ENCODE peak calls at places on chromosomes 5 and 9, in six cellular contexts. One of them, this sample, is unnamed.

GRCh38 chr5:60297658-60298057 is 402.3 kb downstream of the DEPDC1B start:
- DNase-seq in A549: no peak
- DNase-seq in neural crest cell: no peak
- DNase-seq in stomach: no peak
- DNase-seq in GM23338: no peak
- DNase-seq in WTC11: no peak
- DNase-seq in this sample: no peak

GRCh38 chr9:111807197-111807596 is 12.5 kb upstream of the SHOC1 start:
- DNase-seq in A549: no peak
- DNase-seq in neural crest cell: no peak
- DNase-seq in stomach: no peak
- DNase-seq in GM23338: no peak
- DNase-seq in WTC11: no peak
- DNase-seq in this sample: no peak

GRCh38 chr9:14358523-14358922 is 44.6 kb upstream of the NFIB start:
- DNase-seq in A549: no peak
- DNase-seq in neural crest cell: no peak
- DNase-seq in stomach: no peak
- DNase-seq in GM23338: no peak
- DNase-seq in WTC11: no peak
- DNase-seq in this sample: no peak

GRCh38 chr5:102681403-102681983 is 73.6 kb upstream of the PAM start:
- DNase-seq in A549: peak; percentile 61
- DNase-seq in neural crest cell: peak; percentile 62
- DNase-seq in stomach: peak; percentile 73
- DNase-seq in GM23338: peak; percentile 81
- DNase-seq in WTC11: peak; percentile 74
- DNase-seq in this sample: peak; percentile 76

GRCh38 chr5:4164167-4164566 is 568.5 kb downstream of the IRX1 start:
- DNase-seq in A549: no peak
- DNase-seq in neural crest cell: no peak
- DNase-seq in stomach: no peak
- DNase-seq in GM23338: no peak
- DNase-seq in WTC11: no peak
- DNase-seq in this sample: no peak

GRCh38 chr5:73693573-73694061 is 67.6 kb downstream of the ARHGEF28 start:
- DNase-seq in A549: peak; percentile 50
- DNase-seq in neural crest cell: no peak
- DNase-seq in stomach: no peak
- DNase-seq in GM23338: peak; percentile 52
- DNase-seq in WTC11: peak; percentile 14
- DNase-seq in this sample: peak; percentile 15

GRCh38 chr5:125463441-125464092 is 717.1 kb upstream of the ZNF608 start:
- DNase-seq in A549: no peak
- DNase-seq in neural crest cell: no peak
- DNase-seq in stomach: no peak
- DNase-seq in GM23338: no peak
- DNase-seq in WTC11: no peak
- DNase-seq in this sample: no peak

GRCh38 chr5:56530739-56531138 is 284.6 kb upstream of the MAP3K1 start:
- DNase-seq in A549: no peak
- DNase-seq in neural crest cell: no peak
- DNase-seq in stomach: no peak
- DNase-seq in GM23338: no peak
- DNase-seq in WTC11: no peak
- DNase-seq in this sample: no peak

GRCh38 chr5:32538031-32538547 is 47.3 kb upstream of the SUB1 start:
- DNase-seq in A549: no peak
- DNase-seq in neural crest cell: no peak
- DNase-seq in stomach: peak; percentile 29
- DNase-seq in GM23338: no peak
- DNase-seq in WTC11: no peak
- DNase-seq in this sample: no peak

GRCh38 chr9:125255781-125256391 is 5.7 kb upstream of the GAPVD1 start:
- DNase-seq in A549: peak; percentile 39
- DNase-seq in neural crest cell: no peak
- DNase-seq in stomach: no peak
- DNase-seq in GM23338: peak; percentile 46
- DNase-seq in WTC11: peak; percentile 32
- DNase-seq in this sample: peak; percentile 62

GRCh38 chr5:126512451-126512850 is 82.6 kb downstream of the ALDH7A1 start:
- DNase-seq in A549: no peak
- DNase-seq in neural crest cell: no peak
- DNase-seq in stomach: no peak
- DNase-seq in GM23338: no peak
- DNase-seq in WTC11: no peak
- DNase-seq in this sample: no peak

GRCh38 chr9:114168281-114169028 is 13.1 kb downstream of the COL27A1 start:
- DNase-seq in A549: no peak
- DNase-seq in neural crest cell: no peak
- DNase-seq in stomach: no peak
- DNase-seq in GM23338: no peak
- DNase-seq in WTC11: no peak
- DNase-seq in this sample: no peak

GRCh38 chr5:7396169-7397004 is 449 bp downstream of the ADCY2 start:
- DNase-seq in A549: no peak
- DNase-seq in neural crest cell: no peak
- DNase-seq in stomach: no peak
- DNase-seq in GM23338: peak; percentile 47
- DNase-seq in WTC11: peak; percentile 27
- DNase-seq in this sample: no peak

GRCh38 chr5:164472150-164472549 is 966.7 kb downstream of the MAT2B start:
- DNase-seq in A549: no peak
- DNase-seq in neural crest cell: no peak
- DNase-seq in stomach: no peak
- DNase-seq in GM23338: no peak
- DNase-seq in WTC11: no peak
- DNase-seq in this sample: no peak

GRCh38 chr9:137458194-137459146 is 664 bp downstream of the NSMF start:
- DNase-seq in A549: no peak
- DNase-seq in neural crest cell: no peak
- DNase-seq in stomach: no peak
- DNase-seq in GM23338: peak; percentile 45
- DNase-seq in WTC11: peak; percentile 26
- DNase-seq in this sample: no peak

GRCh38 chr9:88378317-88378716 is 9.9 kb upstream of the SPIN1 start:
- DNase-seq in A549: peak; percentile 11
- DNase-seq in neural crest cell: no peak
- DNase-seq in stomach: no peak
- DNase-seq in GM23338: peak; percentile 91
- DNase-seq in WTC11: peak; percentile 48
- DNase-seq in this sample: no peak
- TF ChIP-seq CTCF in A549: no peak
- TF ChIP-seq CTCF in neural crest cell: no peak
- TF ChIP-seq CTCF in stomach: no peak
- TF ChIP-seq CTCF in GM23338: peak; percentile 16
- TF ChIP-seq CTCF in WTC11: no peak
- TF ChIP-seq CTCF in this sample: no peak

DNA sequence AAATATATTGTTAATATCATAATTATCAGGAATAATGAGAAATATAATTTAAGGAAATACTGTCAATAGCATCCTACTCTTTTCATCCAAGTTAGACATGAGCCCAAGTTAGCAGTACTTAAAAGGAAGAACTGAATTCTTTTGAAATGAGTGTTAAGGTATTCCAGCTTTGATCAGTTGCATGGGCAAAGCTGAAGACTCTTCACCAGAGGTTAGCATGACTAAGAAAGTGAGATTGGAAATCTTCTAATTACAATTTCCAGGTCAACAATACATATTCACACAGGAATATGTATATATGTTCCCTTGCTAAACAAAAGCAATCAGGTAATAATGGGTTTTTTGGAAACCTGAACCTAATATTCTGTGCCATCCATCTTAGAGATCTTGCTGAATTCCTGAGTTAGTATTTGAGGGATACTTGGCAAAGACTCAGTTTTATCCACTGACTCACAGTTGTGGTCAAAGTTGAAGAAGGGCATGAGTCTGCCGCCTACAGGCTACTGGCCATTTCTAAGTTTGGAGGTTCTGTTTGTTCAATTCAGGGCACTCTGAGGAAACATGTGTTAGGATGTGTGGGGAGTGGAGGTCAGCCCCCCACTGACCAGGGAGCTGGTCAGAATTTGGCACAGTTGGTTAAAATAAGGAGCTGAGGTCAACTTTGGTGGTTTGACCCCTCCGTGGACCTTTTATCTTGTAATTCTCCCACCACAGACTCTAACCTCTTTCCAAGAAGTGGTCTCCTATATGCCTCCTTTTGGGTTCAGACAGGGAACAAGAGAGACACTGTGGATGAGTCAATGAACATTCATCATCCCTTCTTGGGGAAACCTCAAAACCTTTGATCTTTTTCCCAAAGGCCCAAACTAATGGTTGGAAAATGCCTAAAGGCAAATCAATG is 118.3 kb downstream of the PIK3R1 start:
- DNase-seq in A549: peak; percentile 83
- DNase-seq in neural crest cell: no peak
- DNase-seq in stomach: no peak
- DNase-seq in GM23338: no peak
- DNase-seq in WTC11: no peak
- DNase-seq in this sample: no peak
- TF ChIP-seq CTCF in A549: peak; percentile 32
- TF ChIP-seq CTCF in neural crest cell: no peak
- TF ChIP-seq CTCF in stomach: no peak
- TF ChIP-seq CTCF in GM23338: no peak
- TF ChIP-seq CTCF in WTC11: no peak
- TF ChIP-seq CTCF in this sample: no peak

DNA sequence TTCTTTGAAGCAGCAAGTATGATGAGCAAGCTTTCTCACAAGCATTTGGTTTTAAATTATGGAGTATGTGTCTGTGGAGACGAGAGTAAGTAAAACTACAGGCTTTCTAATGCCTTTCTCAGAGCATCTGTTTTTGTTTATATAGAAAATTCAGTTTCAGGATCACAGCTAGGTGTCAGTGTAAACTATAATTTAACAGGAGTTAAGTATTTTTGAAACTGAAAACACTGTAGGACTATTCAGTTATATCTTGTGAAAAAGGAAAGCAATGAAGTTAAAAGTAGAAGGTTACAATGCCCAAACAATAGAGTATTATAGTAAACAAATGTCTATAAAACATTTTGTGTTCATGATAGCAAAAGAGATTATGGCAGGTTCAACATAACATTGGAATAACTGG is 88.6 kb downstream of the JAK2 start:
- DNase-seq in A549: no peak
- DNase-seq in neural crest cell: no peak
- DNase-seq in stomach: no peak
- DNase-seq in GM23338: no peak
- DNase-seq in WTC11: no peak
- DNase-seq in this sample: no peak
- TF ChIP-seq CTCF in A549: peak; percentile 12
- TF ChIP-seq CTCF in neural crest cell: no peak
- TF ChIP-seq CTCF in stomach: no peak
- TF ChIP-seq CTCF in GM23338: no peak
- TF ChIP-seq CTCF in WTC11: no peak
- TF ChIP-seq CTCF in this sample: no peak

DNA sequence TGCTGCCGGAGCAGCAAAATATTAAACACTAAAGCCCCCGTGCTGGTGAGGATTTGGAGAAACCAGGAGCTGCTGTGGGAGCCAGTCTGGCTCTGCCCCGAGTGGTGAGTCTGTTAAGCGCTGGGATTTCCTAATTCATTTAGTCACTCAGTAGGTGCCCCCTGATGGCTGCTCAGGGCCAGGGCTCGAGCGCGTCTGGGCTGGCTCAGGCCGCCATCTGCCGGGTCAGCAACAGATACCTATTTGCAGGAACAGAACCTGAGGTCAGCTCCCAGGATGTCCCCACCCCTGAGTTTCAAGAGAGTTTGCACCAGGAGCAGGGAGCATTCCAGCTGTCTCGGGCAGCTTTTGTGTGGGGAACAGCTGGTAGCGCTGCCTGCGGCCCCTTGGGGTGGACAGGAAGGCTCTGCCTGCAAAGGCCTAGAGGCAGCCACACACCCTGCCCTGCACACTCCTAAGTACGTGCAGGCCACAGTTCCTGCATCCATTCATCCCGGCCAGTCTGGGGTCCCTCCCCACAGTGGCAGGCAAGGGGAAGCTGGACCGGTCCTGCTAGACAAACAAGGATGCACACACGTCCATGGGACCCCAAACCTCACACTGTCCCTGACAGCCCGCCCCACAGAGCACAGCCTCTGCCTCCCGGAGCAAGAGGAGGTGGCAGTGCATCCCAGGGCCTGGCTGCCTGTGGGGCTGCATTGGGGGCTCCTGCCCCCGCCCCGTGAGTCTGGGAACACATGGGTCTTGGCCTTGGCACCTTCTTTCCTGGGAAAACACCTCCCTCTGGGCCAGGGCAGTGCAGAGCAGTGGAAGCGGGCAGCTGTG is 83.7 kb downstream of the ADAMTS2 start:
- DNase-seq in A549: peak; percentile 27
- DNase-seq in neural crest cell: peak; percentile 37
- DNase-seq in stomach: peak; percentile 17
- DNase-seq in GM23338: peak; percentile 92
- DNase-seq in WTC11: peak; percentile 84
- DNase-seq in this sample: peak; percentile 79
- TF ChIP-seq CTCF in A549: no peak
- TF ChIP-seq CTCF in neural crest cell: peak; percentile 52
- TF ChIP-seq CTCF in stomach: no peak
- TF ChIP-seq CTCF in GM23338: peak; percentile 78
- TF ChIP-seq CTCF in WTC11: no peak
- TF ChIP-seq CTCF in this sample: peak; percentile 65